ENCODE peak calls at places on chromosome 12, in six cellular contexts. A is A549, C is heart left ventricle, I is HepG2, V is esophagus squamous epithelium, P is uterus. L is an unnamed sample.

GRCh38 chr12:6980740-6981139 is 10.0 kb downstream of the EMG1 start:
- DNase-seq in I (peak; percentile 76), V (no peak), C (no peak), A (no peak), P (no peak), L (no peak)

GRCh38 chr12:88309546-88309945 is 167.4 kb downstream of the TMTC3 start:
- DNase-seq in V (no peak), C (no peak), A (no peak), I (no peak), P (no peak), L (no peak)

GRCh38 chr12:80268924-80269749 is 169.8 kb downstream of the OTOGL start:
- DNase-seq in I (no peak), C (no peak), P (no peak), V (no peak), A (peak; percentile 7), L (peak; percentile 28)

GRCh38 chr12:99157946-99158345 is 489.6 kb upstream of the GARIN6 start:
- DNase-seq in I (no peak), P (no peak), C (no peak), V (no peak), A (no peak), L (no peak)

GRCh38 chr12:28780096-28780495 is 369.0 kb upstream of the FAR2 start:
- DNase-seq in I (peak; percentile 12), V (no peak), A (peak; percentile 38), P (no peak), C (no peak), L (peak; percentile 16)

GRCh38 chr12:104455594-104456416 is 943 bp upstream of the CHST11 start:
- DNase-seq in A (no peak), C (no peak), I (no peak), P (no peak), V (no peak), L (no peak)

GRCh38 chr12:66398931-66399625 is 96.8 kb downstream of the HELB start:
- DNase-seq in I (no peak), C (no peak), P (no peak), A (no peak), V (no peak), L (no peak)

GRCh38 chr12:47022296-47022695 is 57.1 kb upstream of the PCED1B start:
- DNase-seq in P (no peak), A (no peak), V (no peak), C (no peak), I (no peak), L (peak; percentile 4)

GRCh38 chr12:49389092-49389703 is 21.9 kb downstream of the SPATS2 start:
- DNase-seq in C (no peak), V (no peak), I (no peak), P (no peak), A (no peak), L (no peak)

GRCh38 chr12:132483612-132484011 is 6.3 kb upstream of the FBRSL1 start:
- DNase-seq in A (no peak), V (no peak), C (no peak), P (no peak), I (no peak), L (no peak)

GRCh38 chr12:48185181-48185919 is 1.9 kb downstream of the CCDC184 start:
- DNase-seq in P (no peak), I (no peak), C (no peak), V (no peak), A (no peak), L (no peak)

GRCh38 chr12:93860659-93861373 is 183.6 kb downstream of the CRADD start:
- DNase-seq in P (no peak), I (no peak), C (no peak), V (no peak), A (no peak), L (no peak)

GRCh38 chr12:21764063-21764462 is 10.4 kb downstream of the KCNJ8 start:
- DNase-seq in A (no peak), I (no peak), V (no peak), P (no peak), C (no peak), L (no peak)

GRCh38 chr12:30286345-30286926 is 409.2 kb downstream of the IPO8 start:
- DNase-seq in A (peak; percentile 13), C (no peak), V (no peak), I (peak; percentile 6), P (no peak), L (peak; percentile 8)

GRCh38 chr12:53976172-53976822 is 1.5 kb upstream of the HOTAIR start:
- DNase-seq in C (no peak), V (no peak), A (no peak), I (no peak), P (no peak), L (no peak)

GRCh38 chr12:23126794-23127193 is 501.8 kb downstream of the ETNK1 start:
- DNase-seq in I (no peak), A (no peak), V (no peak), C (no peak), P (no peak), L (no peak)

GRCh38 chr12:48601013-48601756 is 31.3 kb upstream of the LALBA start:
- DNase-seq in I (no peak), P (no peak), V (no peak), A (no peak), C (no peak), L (no peak)

GRCh38 chr12:27610380-27610779 is 85.9 kb upstream of the REP15 start:
- DNase-seq in P (no peak), A (no peak), C (no peak), I (no peak), V (no peak), L (no peak)

GRCh38 chr12:127143020-127143419 is 1124.0 kb upstream of the TMEM132C start:
- DNase-seq in A (no peak), P (no peak), I (no peak), C (no peak), V (no peak), L (no peak)

GRCh38 chr12:120301962-120302815 is at the start of gene SIRT4:
- DNase-seq in I (peak; percentile 93), P (peak; percentile 83), C (peak; percentile 90), V (peak; percentile 60), A (peak; percentile 98), L (peak; percentile 82)

GRCh38 chr12:94761559-94761958 is 111.2 kb upstream of the TMCC3 start:
- DNase-seq in P (no peak), V (no peak), A (peak; percentile 64), I (peak; percentile 9), C (no peak), L (peak; percentile 34)

GRCh38 chr12:101806280-101806679 is 24.5 kb downstream of the GNPTAB start:
- DNase-seq in P (no peak), A (no peak), C (no peak), I (no peak), V (no peak), L (no peak)

GRCh38 chr12:127509066-127509778 is 757.7 kb upstream of the TMEM132C start:
- DNase-seq in A (no peak), C (no peak), V (no peak), I (no peak), P (no peak), L (no peak)

GRCh38 chr12:121128908-121129704 is 3.6 kb upstream of the P2RX7 start:
- DNase-seq in C (peak; percentile 85), P (peak; percentile 76), I (peak; percentile 78), V (peak; percentile 42), A (peak; percentile 36), L (peak; percentile 21)

GRCh38 chr12:115451785-115452736 is 768.1 kb upstream of the TBX3 start:
- DNase-seq in C (peak; percentile 70), P (no peak), V (no peak), A (peak; percentile 18), I (peak; percentile 66), L (no peak)

GRCh38 chr12:106670131-106670530 is 87.3 kb downstream of the RFX4 start:
- DNase-seq in P (no peak), V (no peak), C (no peak), A (no peak), I (no peak), L (no peak)

GRCh38 chr12:119178544-119179334 is at the start of gene HSPB8:
- DNase-seq in P (peak; percentile 89), V (no peak), A (peak; percentile 74), I (peak; percentile 21), C (peak; percentile 94), L (peak; percentile 83)

GRCh38 chr12:52280319-52280795 is 5.9 kb downstream of the KRT86 start:
- DNase-seq in V (no peak), I (peak; percentile 67), A (peak; percentile 94), P (peak; percentile 36), C (peak; percentile 28), L (peak; percentile 74)

GRCh38 chr12:38817942-38818341 is 87.4 kb downstream of the CPNE8 start:
- DNase-seq in V (no peak), A (no peak), P (no peak), C (no peak), I (no peak), L (no peak)

GRCh38 chr12:104758771-104759170 is 199.3 kb downstream of the SLC41A2 start:
- DNase-seq in P (no peak), I (no peak), V (no peak), C (no peak), A (no peak), L (no peak)

GRCh38 chr12:114668151-114668891 is 15.7 kb downstream of the TBX3 start:
- DNase-seq in V (no peak), P (peak; percentile 84), A (peak; percentile 94), I (peak; percentile 93), C (peak; percentile 76), L (peak; percentile 93)

GRCh38 chr12:59459966-59460365 is 135.9 kb upstream of the SLC16A7 start:
- DNase-seq in P (no peak), V (no peak), I (no peak), C (no peak), A (no peak), L (no peak)

GRCh38 chr12:27919671-27920235 is 52.8 kb downstream of the PTHLH start:
- DNase-seq in V (no peak), I (no peak), P (no peak), A (no peak), C (no peak), L (no peak)

GRCh38 chr12:118016424-118017264 is at the start of gene RFC5:
- DNase-seq in P (peak; percentile 98), A (peak; percentile 95), C (peak; percentile 98), I (peak; percentile 96), V (peak; percentile 81), L (peak; percentile 94)
- TF ChIP-seq POLR2A in P (no peak), A (peak; percentile 75), C (peak; percentile 20), I (peak; percentile 92), V (no peak), L (peak; percentile 56)

DNA sequence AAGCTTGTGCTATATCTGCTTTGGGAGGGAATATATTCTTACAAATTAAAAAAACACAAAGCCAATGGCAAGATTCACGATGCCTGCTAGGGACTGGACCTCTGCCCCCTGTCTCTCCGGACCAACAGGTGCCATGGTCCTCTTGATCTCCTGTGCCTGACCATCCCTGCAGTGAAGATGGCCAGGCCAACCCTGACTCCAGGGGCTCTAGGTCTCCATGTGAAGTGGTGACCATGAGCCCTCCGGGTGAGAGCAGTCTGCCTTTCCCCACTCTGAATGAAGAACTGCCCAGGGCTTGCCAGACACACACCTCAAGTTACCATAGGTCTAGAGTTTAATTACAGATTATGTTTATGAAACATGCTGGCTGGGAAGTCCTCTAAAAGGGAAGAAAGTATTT is 1.5 kb downstream of the ARHGDIB start:
- DNase-seq in P (no peak), V (no peak), A (no peak), C (no peak), I (no peak), L (no peak)
- TF ChIP-seq POLR2A in P (no peak), V (no peak), A (no peak), C (no peak), I (no peak), L (no peak)

GRCh38 chr12:26126340-26127284 is 1.8 kb upstream of the BHLHE41 start:
- DNase-seq in P (peak; percentile 87), A (peak; percentile 78), V (peak; percentile 34), I (peak; percentile 28), C (peak; percentile 90), L (peak; percentile 72)
- TF ChIP-seq POLR2A in P (peak; percentile 22), A (no peak), V (peak; percentile 13), I (no peak), C (no peak), L (peak; percentile 25)

GRCh38 chr12:108633534-108634224 is at the start of gene SELPLG:
- DNase-seq in A (no peak), C (peak; percentile 55), V (peak; percentile 67), P (no peak), I (no peak), L (no peak)
- TF ChIP-seq POLR2A in A (no peak), C (peak; percentile 17), V (peak; percentile 82), P (no peak), I (no peak), L (no peak)